ENCODE peak calls at places on chromosomes 7 and 10, in four cellular contexts. One of them, this sample, is unnamed.

GRCh38 chr7:15836041-15836440 is 149.6 kb upstream of the MEOX2 start:
- DNase-seq in foreskin keratinocyte: no peak
- DNase-seq in upper lobe of left lung: no peak
- DNase-seq in fibroblast of mammary gland: no peak
- DNase-seq in this sample: no peak

GRCh38 chr10:117365612-117366011 is 9.6 kb downstream of the PDZD8 start:
- DNase-seq in fibroblast of mammary gland: no peak
- DNase-seq in upper lobe of left lung: peak; percentile 44
- DNase-seq in foreskin keratinocyte: no peak
- DNase-seq in this sample: no peak

GRCh38 chr10:116120688-116121087 is 152.3 kb downstream of the GFRA1 start:
- DNase-seq in fibroblast of mammary gland: no peak
- DNase-seq in upper lobe of left lung: no peak
- DNase-seq in foreskin keratinocyte: no peak
- DNase-seq in this sample: no peak

GRCh38 chr10:21519981-21520436 is 5.5 kb downstream of the SKIDA1 start:
- DNase-seq in fibroblast of mammary gland: peak; percentile 82
- DNase-seq in foreskin keratinocyte: no peak
- DNase-seq in upper lobe of left lung: no peak
- DNase-seq in this sample: no peak

GRCh38 chr7:116951366-116952292 is 1.7 kb upstream of the ST7 start:
- DNase-seq in upper lobe of left lung: no peak
- DNase-seq in foreskin keratinocyte: no peak
- DNase-seq in fibroblast of mammary gland: no peak
- DNase-seq in this sample: no peak

GRCh38 chr10:129953541-129954031 is 10.5 kb downstream of the EBF3 start:
- DNase-seq in upper lobe of left lung: no peak
- DNase-seq in foreskin keratinocyte: no peak
- DNase-seq in fibroblast of mammary gland: peak; percentile 69
- DNase-seq in this sample: no peak

GRCh38 chr7:79876769-79877362 is 257.8 kb upstream of the GNAI1 start:
- DNase-seq in fibroblast of mammary gland: peak; percentile 83
- DNase-seq in foreskin keratinocyte: peak; percentile 50
- DNase-seq in upper lobe of left lung: no peak
- DNase-seq in this sample: no peak

GRCh38 chr7:44769381-44770209 is 20.9 kb downstream of the ZMIZ2 start:
- DNase-seq in fibroblast of mammary gland: peak; percentile 54
- DNase-seq in upper lobe of left lung: no peak
- DNase-seq in foreskin keratinocyte: no peak
- DNase-seq in this sample: no peak

GRCh38 chr10:127018298-127018650 is 113.0 kb downstream of the DOCK1 start:
- DNase-seq in foreskin keratinocyte: no peak
- DNase-seq in fibroblast of mammary gland: no peak
- DNase-seq in upper lobe of left lung: no peak
- DNase-seq in this sample: no peak

GRCh38 chr7:157429001-157429679 is 92.3 kb downstream of the DNAJB6 start:
- DNase-seq in foreskin keratinocyte: no peak
- DNase-seq in upper lobe of left lung: no peak
- DNase-seq in fibroblast of mammary gland: no peak
- DNase-seq in this sample: no peak

GRCh38 chr10:78312197-78313046 is 278.8 kb downstream of the RPS24 start:
- DNase-seq in foreskin keratinocyte: no peak
- DNase-seq in fibroblast of mammary gland: peak; percentile 51
- DNase-seq in upper lobe of left lung: no peak
- DNase-seq in this sample: peak; percentile 19
- TF ChIP-seq CTCF in foreskin keratinocyte: no peak
- TF ChIP-seq CTCF in fibroblast of mammary gland: no peak
- TF ChIP-seq CTCF in upper lobe of left lung: no peak
- TF ChIP-seq CTCF in this sample: no peak

GRCh38 chr10:35613597-35614226 is 8.6 kb downstream of the GJD4 start:
- DNase-seq in foreskin keratinocyte: no peak
- DNase-seq in fibroblast of mammary gland: peak; percentile 40
- DNase-seq in upper lobe of left lung: no peak
- DNase-seq in this sample: no peak

GRCh38 chr10:35612385-35613106 is 7.4 kb downstream of the GJD4 start:
- DNase-seq in foreskin keratinocyte: no peak
- DNase-seq in fibroblast of mammary gland: no peak
- DNase-seq in upper lobe of left lung: no peak
- DNase-seq in this sample: no peak

GRCh38 chr10:35613107-35613440 is 7.9 kb downstream of the GJD4 start:
- DNase-seq in foreskin keratinocyte: no peak
- DNase-seq in upper lobe of left lung: no peak
- DNase-seq in fibroblast of mammary gland: no peak
- DNase-seq in this sample: no peak

GRCh38 chr10:35614312-35614711 is 9.2 kb downstream of the GJD4 start:
- DNase-seq in upper lobe of left lung: no peak
- DNase-seq in fibroblast of mammary gland: no peak
- DNase-seq in foreskin keratinocyte: no peak
- DNase-seq in this sample: no peak

GRCh38 chr10:35611750-35612149 is 6.6 kb downstream of the GJD4 start:
- DNase-seq in fibroblast of mammary gland: no peak
- DNase-seq in foreskin keratinocyte: no peak
- DNase-seq in upper lobe of left lung: no peak
- DNase-seq in this sample: no peak
- TF ChIP-seq CTCF in fibroblast of mammary gland: no peak
- TF ChIP-seq CTCF in foreskin keratinocyte: no peak
- TF ChIP-seq CTCF in upper lobe of left lung: no peak
- TF ChIP-seq CTCF in this sample: no peak

GRCh38 chr7:70890147-70890969 is 241.6 kb upstream of the GALNT17 start:
- DNase-seq in upper lobe of left lung: no peak
- DNase-seq in fibroblast of mammary gland: no peak
- DNase-seq in foreskin keratinocyte: no peak
- DNase-seq in this sample: no peak

GRCh38 chr7:70893422-70893821 is 238.5 kb upstream of the GALNT17 start:
- DNase-seq in foreskin keratinocyte: no peak
- DNase-seq in fibroblast of mammary gland: no peak
- DNase-seq in upper lobe of left lung: no peak
- DNase-seq in this sample: peak; percentile 21

GRCh38 chr7:70894799-70895198 is 237.1 kb upstream of the GALNT17 start:
- DNase-seq in foreskin keratinocyte: no peak
- DNase-seq in fibroblast of mammary gland: no peak
- DNase-seq in upper lobe of left lung: no peak
- DNase-seq in this sample: no peak

DNA sequence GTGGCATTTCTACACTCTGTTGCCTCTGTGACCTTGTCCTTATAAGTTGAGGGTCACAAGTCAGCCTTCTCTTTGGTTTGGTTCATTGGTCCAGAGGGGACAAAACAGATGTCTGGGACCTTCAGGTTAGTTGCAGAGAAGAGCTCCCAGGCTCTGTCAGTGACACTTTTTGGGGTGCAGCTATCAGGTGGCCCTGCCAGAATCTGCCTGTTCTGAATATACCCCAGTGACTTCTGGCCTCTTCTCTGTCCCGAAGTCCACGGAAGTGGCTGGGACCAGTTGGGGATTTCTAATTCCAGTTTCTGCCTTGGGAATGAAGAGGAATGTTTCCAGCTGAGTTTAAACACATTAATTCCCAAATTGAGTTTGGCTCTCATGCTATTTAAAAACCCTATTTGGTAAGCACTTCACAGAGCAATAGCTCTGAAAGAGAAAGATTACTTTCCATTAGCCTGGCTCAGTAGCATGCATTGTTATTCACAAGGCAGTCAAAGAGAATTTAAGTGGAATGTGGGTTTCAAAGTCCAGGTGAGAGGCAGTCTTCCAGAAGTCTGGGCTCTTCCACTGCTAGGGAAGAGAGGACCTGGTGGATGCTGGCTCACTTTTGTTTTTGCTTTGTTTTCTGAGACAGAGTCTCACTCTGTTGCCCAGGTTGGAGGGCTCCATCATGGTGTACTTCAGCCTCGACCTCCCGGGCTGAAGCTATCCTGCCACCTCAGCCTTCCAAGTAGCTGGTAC is 237.8 kb upstream of the GALNT17 start:
- DNase-seq in foreskin keratinocyte: no peak
- DNase-seq in fibroblast of mammary gland: no peak
- DNase-seq in upper lobe of left lung: no peak
- DNase-seq in this sample: no peak
- TF ChIP-seq CTCF in foreskin keratinocyte: no peak
- TF ChIP-seq CTCF in fibroblast of mammary gland: no peak
- TF ChIP-seq CTCF in upper lobe of left lung: no peak
- TF ChIP-seq CTCF in this sample: no peak

DNA sequence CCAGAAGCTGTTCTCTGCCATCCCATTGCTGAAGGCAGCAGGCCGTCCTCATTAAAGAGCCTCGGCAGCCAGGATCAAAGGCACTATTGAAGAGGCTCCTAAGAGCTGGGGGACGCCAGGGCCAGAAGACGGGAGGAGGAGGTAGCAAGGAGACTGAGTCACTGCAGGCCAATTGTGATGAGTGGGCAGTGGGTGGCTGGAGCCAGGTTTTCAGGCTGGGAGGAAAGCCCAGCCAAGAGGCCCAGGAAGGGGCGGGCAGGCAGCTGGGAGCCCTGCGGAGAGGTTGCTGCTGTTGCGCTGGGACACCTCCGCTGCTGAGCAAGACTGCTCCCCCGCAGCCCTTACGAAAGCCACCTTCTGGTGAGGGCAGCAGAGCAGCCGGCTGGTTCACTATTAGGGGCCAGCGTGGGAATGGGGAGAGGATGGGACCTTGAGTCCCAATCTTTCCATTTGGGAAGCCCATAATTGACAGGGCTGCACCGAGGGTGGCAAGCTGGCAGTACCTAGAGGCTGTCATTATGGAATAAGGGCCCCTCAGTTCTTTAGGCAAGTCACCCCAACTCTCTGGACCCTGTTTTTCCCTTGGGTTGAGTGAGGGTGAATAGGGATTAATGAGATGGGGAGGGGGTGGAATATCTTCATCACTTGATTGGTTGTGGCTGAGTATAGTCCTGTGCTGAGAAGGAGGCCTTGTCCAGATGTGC is 48.4 kb downstream of the UNC5B start:
- DNase-seq in foreskin keratinocyte: no peak
- DNase-seq in upper lobe of left lung: peak; percentile 77
- DNase-seq in fibroblast of mammary gland: peak; percentile 92
- DNase-seq in this sample: no peak
- TF ChIP-seq CTCF in foreskin keratinocyte: no peak
- TF ChIP-seq CTCF in upper lobe of left lung: no peak
- TF ChIP-seq CTCF in fibroblast of mammary gland: peak; percentile 9
- TF ChIP-seq CTCF in this sample: no peak

GRCh38 chr10:26728957-26729356 is 31.5 kb downstream of the PDSS1 start:
- DNase-seq in upper lobe of left lung: no peak
- DNase-seq in fibroblast of mammary gland: no peak
- DNase-seq in foreskin keratinocyte: no peak
- DNase-seq in this sample: no peak
- TF ChIP-seq CTCF in upper lobe of left lung: no peak
- TF ChIP-seq CTCF in fibroblast of mammary gland: no peak
- TF ChIP-seq CTCF in foreskin keratinocyte: peak; percentile 51
- TF ChIP-seq CTCF in this sample: peak; percentile 19

GRCh38 chr10:86018735-86019058 is 347.9 kb downstream of the GRID1 start:
- DNase-seq in upper lobe of left lung: no peak
- DNase-seq in foreskin keratinocyte: no peak
- DNase-seq in fibroblast of mammary gland: no peak
- DNase-seq in this sample: no peak

GRCh38 chr10:86013568-86013967 is 353.0 kb downstream of the GRID1 start:
- DNase-seq in foreskin keratinocyte: no peak
- DNase-seq in upper lobe of left lung: no peak
- DNase-seq in fibroblast of mammary gland: no peak
- DNase-seq in this sample: no peak

GRCh38 chr10:86019141-86019540 is 347.5 kb downstream of the GRID1 start:
- DNase-seq in upper lobe of left lung: no peak
- DNase-seq in fibroblast of mammary gland: no peak
- DNase-seq in foreskin keratinocyte: no peak
- DNase-seq in this sample: no peak

GRCh38 chr10:86020139-86020538 is 346.5 kb downstream of the GRID1 start:
- DNase-seq in upper lobe of left lung: no peak
- DNase-seq in foreskin keratinocyte: no peak
- DNase-seq in fibroblast of mammary gland: no peak
- DNase-seq in this sample: no peak

GRCh38 chr10:86017841-86018734 is 348.5 kb downstream of the GRID1 start:
- DNase-seq in upper lobe of left lung: peak; percentile 68
- DNase-seq in fibroblast of mammary gland: no peak
- DNase-seq in foreskin keratinocyte: no peak
- DNase-seq in this sample: no peak
- TF ChIP-seq CTCF in upper lobe of left lung: no peak
- TF ChIP-seq CTCF in fibroblast of mammary gland: no peak
- TF ChIP-seq CTCF in foreskin keratinocyte: no peak
- TF ChIP-seq CTCF in this sample: no peak

DNA sequence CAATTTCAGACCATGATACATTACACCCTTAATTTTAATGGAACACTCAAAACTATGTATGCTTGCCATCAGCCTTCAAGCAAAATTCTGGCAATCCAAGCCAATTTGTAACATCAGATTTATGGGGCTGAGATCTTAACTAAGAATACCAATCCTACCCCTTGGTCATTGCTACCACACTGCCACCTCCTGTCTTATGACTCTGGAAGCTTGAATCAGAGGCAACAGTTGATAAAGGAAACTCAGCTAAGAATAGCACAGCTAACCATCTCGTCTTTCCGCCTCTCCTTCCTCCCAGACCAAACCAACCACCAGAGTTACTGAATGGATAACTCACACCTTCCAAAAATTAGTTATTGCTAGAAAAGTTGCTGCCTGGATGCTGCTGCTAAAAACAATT is 7.4 kb downstream of the IGF2BP3 start:
- DNase-seq in foreskin keratinocyte: no peak
- DNase-seq in fibroblast of mammary gland: peak; percentile 59
- DNase-seq in upper lobe of left lung: no peak
- DNase-seq in this sample: no peak
- TF ChIP-seq CTCF in foreskin keratinocyte: peak; percentile 67
- TF ChIP-seq CTCF in fibroblast of mammary gland: peak; percentile 47
- TF ChIP-seq CTCF in upper lobe of left lung: peak; percentile 40
- TF ChIP-seq CTCF in this sample: no peak

This sample was measured in mesothelial cell of epicardium.